ENCODE peak calls at places on chromosomes 2 and 18, in ten cellular contexts. One of them, this sample, is unnamed.

GRCh38 chr2:212939777-212940531 is 211.5 kb downstream of the IKZF2 start:
- DNase-seq in stimulated activated CD8-positive, alpha-beta memory T cell treated with anti-CD3 and anti-CD28 coated beads, Interleukin-2, amount 100 ng/mL, for 48 hours: no peak
- DNase-seq in activated naive CD8-positive, alpha-beta T cell treated with anti-CD3 and anti-CD28 coated beads, Interleukin-2, amount 50 U/mL, for 24 hours: no peak
- DNase-seq in NCI-H1092 treated with DMSO at 0.1 percent for 48 hours: peak
- DNase-seq in amygdala: no peak
- DNase-seq in AG08396: no peak
- DNase-seq in NCI-H748 treated with DMSO at 0.1 percent for 48 hours: peak
- DNase-seq in fibroblast of the conjunctiva: no peak
- DNase-seq in suprapubic skin: no peak
- DNase-seq in activated T-cell treated with anti-CD3 and anti-CD28 coated beads for 24 hours: no peak
- DNase-seq in this sample: no peak

GRCh38 chr2:224147174-224147573 is 108.1 kb upstream of the SERPINE2 start:
- DNase-seq in stimulated activated CD8-positive, alpha-beta memory T cell treated with anti-CD3 and anti-CD28 coated beads, Interleukin-2, amount 100 ng/mL, for 48 hours: no peak
- DNase-seq in activated naive CD8-positive, alpha-beta T cell treated with anti-CD3 and anti-CD28 coated beads, Interleukin-2, amount 50 U/mL, for 24 hours: no peak
- DNase-seq in NCI-H1092 treated with DMSO at 0.1 percent for 48 hours: no peak
- DNase-seq in amygdala: no peak
- DNase-seq in AG08396: no peak
- DNase-seq in NCI-H748 treated with DMSO at 0.1 percent for 48 hours: no peak
- DNase-seq in fibroblast of the conjunctiva: no peak
- DNase-seq in suprapubic skin: no peak
- DNase-seq in activated T-cell treated with anti-CD3 and anti-CD28 coated beads for 24 hours: no peak
- DNase-seq in this sample: no peak

GRCh38 chr2:133362061-133362476 is 206.2 kb downstream of the NCKAP5 start:
- DNase-seq in stimulated activated CD8-positive, alpha-beta memory T cell treated with anti-CD3 and anti-CD28 coated beads, Interleukin-2, amount 100 ng/mL, for 48 hours: no peak
- DNase-seq in activated naive CD8-positive, alpha-beta T cell treated with anti-CD3 and anti-CD28 coated beads, Interleukin-2, amount 50 U/mL, for 24 hours: no peak
- DNase-seq in NCI-H1092 treated with DMSO at 0.1 percent for 48 hours: no peak
- DNase-seq in amygdala: no peak
- DNase-seq in AG08396: peak
- DNase-seq in NCI-H748 treated with DMSO at 0.1 percent for 48 hours: no peak
- DNase-seq in fibroblast of the conjunctiva: peak
- DNase-seq in suprapubic skin: no peak
- DNase-seq in activated T-cell treated with anti-CD3 and anti-CD28 coated beads for 24 hours: no peak
- DNase-seq in this sample: no peak

GRCh38 chr18:51250006-51250405 is 52.5 kb upstream of the MEX3C start:
- DNase-seq in stimulated activated CD8-positive, alpha-beta memory T cell treated with anti-CD3 and anti-CD28 coated beads, Interleukin-2, amount 100 ng/mL, for 48 hours: no peak
- DNase-seq in activated naive CD8-positive, alpha-beta T cell treated with anti-CD3 and anti-CD28 coated beads, Interleukin-2, amount 50 U/mL, for 24 hours: no peak
- DNase-seq in NCI-H1092 treated with DMSO at 0.1 percent for 48 hours: no peak
- DNase-seq in amygdala: no peak
- DNase-seq in AG08396: no peak
- DNase-seq in NCI-H748 treated with DMSO at 0.1 percent for 48 hours: no peak
- DNase-seq in fibroblast of the conjunctiva: no peak
- DNase-seq in suprapubic skin: no peak
- DNase-seq in activated T-cell treated with anti-CD3 and anti-CD28 coated beads for 24 hours: no peak
- DNase-seq in this sample: no peak

GRCh38 chr2:158034198-158034831 is 67.4 kb upstream of the UPP2 start:
- DNase-seq in stimulated activated CD8-positive, alpha-beta memory T cell treated with anti-CD3 and anti-CD28 coated beads, Interleukin-2, amount 100 ng/mL, for 48 hours: no peak
- DNase-seq in activated naive CD8-positive, alpha-beta T cell treated with anti-CD3 and anti-CD28 coated beads, Interleukin-2, amount 50 U/mL, for 24 hours: no peak
- DNase-seq in NCI-H1092 treated with DMSO at 0.1 percent for 48 hours: peak
- DNase-seq in amygdala: no peak
- DNase-seq in AG08396: peak
- DNase-seq in NCI-H748 treated with DMSO at 0.1 percent for 48 hours: peak
- DNase-seq in fibroblast of the conjunctiva: peak
- DNase-seq in suprapubic skin: no peak
- DNase-seq in activated T-cell treated with anti-CD3 and anti-CD28 coated beads for 24 hours: no peak
- DNase-seq in this sample: no peak

GRCh38 chr2:240624950-240625621 is at the start of gene GPR35:
- DNase-seq in stimulated activated CD8-positive, alpha-beta memory T cell treated with anti-CD3 and anti-CD28 coated beads, Interleukin-2, amount 100 ng/mL, for 48 hours: peak
- DNase-seq in activated naive CD8-positive, alpha-beta T cell treated with anti-CD3 and anti-CD28 coated beads, Interleukin-2, amount 50 U/mL, for 24 hours: peak
- DNase-seq in NCI-H1092 treated with DMSO at 0.1 percent for 48 hours: no peak
- DNase-seq in amygdala: no peak
- DNase-seq in AG08396: peak
- DNase-seq in NCI-H748 treated with DMSO at 0.1 percent for 48 hours: no peak
- DNase-seq in fibroblast of the conjunctiva: no peak
- DNase-seq in suprapubic skin: peak
- DNase-seq in activated T-cell treated with anti-CD3 and anti-CD28 coated beads for 24 hours: peak
- DNase-seq in this sample: peak

GRCh38 chr2:114661926-114662670 is 219.7 kb downstream of the DPP10 start:
- DNase-seq in stimulated activated CD8-positive, alpha-beta memory T cell treated with anti-CD3 and anti-CD28 coated beads, Interleukin-2, amount 100 ng/mL, for 48 hours: no peak
- DNase-seq in activated naive CD8-positive, alpha-beta T cell treated with anti-CD3 and anti-CD28 coated beads, Interleukin-2, amount 50 U/mL, for 24 hours: no peak
- DNase-seq in NCI-H1092 treated with DMSO at 0.1 percent for 48 hours: peak
- DNase-seq in amygdala: peak
- DNase-seq in AG08396: no peak
- DNase-seq in NCI-H748 treated with DMSO at 0.1 percent for 48 hours: no peak
- DNase-seq in fibroblast of the conjunctiva: no peak
- DNase-seq in suprapubic skin: no peak
- DNase-seq in activated T-cell treated with anti-CD3 and anti-CD28 coated beads for 24 hours: no peak
- DNase-seq in this sample: peak

GRCh38 chr2:120709608-120710041 is 26.0 kb upstream of the GLI2 start:
- DNase-seq in stimulated activated CD8-positive, alpha-beta memory T cell treated with anti-CD3 and anti-CD28 coated beads, Interleukin-2, amount 100 ng/mL, for 48 hours: no peak
- DNase-seq in activated naive CD8-positive, alpha-beta T cell treated with anti-CD3 and anti-CD28 coated beads, Interleukin-2, amount 50 U/mL, for 24 hours: no peak
- DNase-seq in NCI-H1092 treated with DMSO at 0.1 percent for 48 hours: no peak
- DNase-seq in amygdala: no peak
- DNase-seq in AG08396: no peak
- DNase-seq in NCI-H748 treated with DMSO at 0.1 percent for 48 hours: no peak
- DNase-seq in fibroblast of the conjunctiva: no peak
- DNase-seq in suprapubic skin: no peak
- DNase-seq in activated T-cell treated with anti-CD3 and anti-CD28 coated beads for 24 hours: no peak
- DNase-seq in this sample: no peak

GRCh38 chr18:36314098-36314497 is 16.6 kb downstream of the FHOD3 start:
- DNase-seq in stimulated activated CD8-positive, alpha-beta memory T cell treated with anti-CD3 and anti-CD28 coated beads, Interleukin-2, amount 100 ng/mL, for 48 hours: no peak
- DNase-seq in activated naive CD8-positive, alpha-beta T cell treated with anti-CD3 and anti-CD28 coated beads, Interleukin-2, amount 50 U/mL, for 24 hours: no peak
- DNase-seq in NCI-H1092 treated with DMSO at 0.1 percent for 48 hours: no peak
- DNase-seq in amygdala: no peak
- DNase-seq in AG08396: no peak
- DNase-seq in NCI-H748 treated with DMSO at 0.1 percent for 48 hours: no peak
- DNase-seq in fibroblast of the conjunctiva: no peak
- DNase-seq in suprapubic skin: no peak
- DNase-seq in activated T-cell treated with anti-CD3 and anti-CD28 coated beads for 24 hours: no peak
- DNase-seq in this sample: no peak

This sample was measured in posterior cingulate gyrus.